ENCODE peak calls at places on chromosomes 7 and 10, in seven cellular contexts. E is tibial nerve, I is upper lobe of left lung, P is sigmoid colon, F is GM12878, N is stomach, U is H1. L is an unnamed sample. For H3K36me3, the result is how much of the 10 kb centered on the place peaks cover.

GRCh38 chr10:102644066-102644645 is at the start of gene TRIM8:
- DNase-seq in E (no peak), I (peak), P (no peak), F (no peak), N (peak), U (no peak), L (peak)

GRCh38 chr7:40057292-40057691 is 77.1 kb downstream of the MPLKIP start:
- DNase-seq in E (no peak), I (no peak), P (no peak), F (no peak), N (no peak), U (no peak), L (peak)

GRCh38 chr10:55370021-55370420 is 569.0 kb upstream of the PCDH15 start:
- DNase-seq in E (no peak), I (no peak), P (no peak), F (no peak), N (no peak), U (no peak), L (no peak)

GRCh38 chr7:159215053-159215452 is 70.4 kb upstream of the VIPR2 start:
- DNase-seq in E (no peak), I (no peak), P (no peak), F (no peak), N (no peak), U (no peak), L (no peak)

GRCh38 chr10:132707121-132707775 is 78.7 kb downstream of the NKX6-2 start:
- DNase-seq in E (no peak), I (peak), P (peak), F (no peak), N (peak), U (no peak), L (peak)

GRCh38 chr7:11331128-11332102 is 357.7 kb downstream of the PHF14 start:
- DNase-seq in E (no peak), I (no peak), P (no peak), F (no peak), N (no peak), U (no peak), L (no peak)

GRCh38 chr7:45579386-45579785 is 5.2 kb downstream of the ADCY1 start:
- DNase-seq in E (no peak), I (peak), P (peak), F (no peak), N (no peak), U (no peak), L (no peak)

GRCh38 chr10:79404690-79405131 is 40.7 kb downstream of the ZCCHC24 start:
- DNase-seq in E (no peak), I (no peak), P (no peak), F (no peak), N (no peak), U (no peak), L (peak)

GRCh38 chr10:21519981-21520436 is 5.5 kb downstream of the SKIDA1 start:
- DNase-seq in E (no peak), I (no peak), P (no peak), F (no peak), N (no peak), U (no peak), L (no peak)

GRCh38 chr7:64880322-64881297 is 22.5 kb upstream of the ZNF273 start:
- DNase-seq in E (no peak), I (no peak), P (peak), F (no peak), N (peak), U (no peak), L (no peak)

GRCh38 chr10:86163522-86164215 is 202.9 kb downstream of the GRID1 start:
- DNase-seq in E (no peak), I (no peak), P (peak), F (no peak), N (no peak), U (no peak), L (peak)

GRCh38 chr10:101385866-101386658 is 32.1 kb downstream of the BTRC start:
- DNase-seq in E (no peak), I (no peak), P (no peak), F (no peak), N (no peak), U (no peak), L (no peak)

GRCh38 chr7:26549281-26549943 is 257.8 kb downstream of the SNX10 start:
- DNase-seq in E (no peak), I (peak), P (no peak), F (no peak), N (peak), U (no peak), L (no peak)

GRCh38 chr10:122019414-122019975 is 30.5 kb downstream of the TACC2 start:
- DNase-seq in E (no peak), I (peak), P (no peak), F (no peak), N (peak), U (no peak), L (peak)

GRCh38 chr10:49746626-49747302 is 15.4 kb downstream of the OGDHL start:
- DNase-seq in E (no peak), I (no peak), P (no peak), F (no peak), N (peak), U (no peak), L (no peak)

GRCh38 chr7:89849052-89849451 is 305.2 kb upstream of the STEAP1 start:
- DNase-seq in E (no peak), I (no peak), P (no peak), F (no peak), N (no peak), U (no peak), L (no peak)

GRCh38 chr7:3068568-3068967 is 24.9 kb upstream of the CARD11 start:
- DNase-seq in E (no peak), I (no peak), P (no peak), F (peak), N (no peak), U (no peak), L (no peak)

GRCh38 chr10:125151170-125151823 is 9.1 kb downstream of the CTBP2 start:
- DNase-seq in E (no peak), I (peak), P (no peak), F (no peak), N (no peak), U (no peak), L (no peak)

GRCh38 chr10:52486840-52487611 is 172.9 kb downstream of the DKK1 start:
- DNase-seq in E (no peak), I (no peak), P (no peak), F (no peak), N (no peak), U (no peak), L (no peak)

GRCh38 chr10:34504534-34504933 is 310.6 kb downstream of the PARD3 start:
- DNase-seq in E (no peak), I (no peak), P (no peak), F (no peak), N (peak), U (no peak), L (no peak)

GRCh38 chr10:72354356-72355213 is at the start of gene DNAJB12:
- DNase-seq in E (peak), I (peak), P (peak), F (peak), N (peak), U (peak), L (peak)

GRCh38 chr7:44398953-44399574 is 73.7 kb upstream of the CAMK2B start:
- DNase-seq in E (no peak), I (no peak), P (no peak), F (no peak), N (no peak), U (no peak), L (no peak)

GRCh38 chr10:75528392-75528791 is 97.0 kb downstream of the LRMDA start:
- DNase-seq in E (no peak), I (no peak), P (no peak), F (no peak), N (no peak), U (no peak), L (no peak)

GRCh38 chr7:45897042-45897690 is 8.9 kb downstream of the IGFBP1 start:
- DNase-seq in E (no peak), I (no peak), P (no peak), F (no peak), N (no peak), U (no peak), L (no peak)

GRCh38 chr7:55271069-55271468 is 94.1 kb upstream of the LANCL2 start:
- DNase-seq in E (no peak), I (no peak), P (no peak), F (no peak), N (no peak), U (no peak), L (no peak)

GRCh38 chr10:33735463-33735862 is 401.0 kb upstream of the NRP1 start:
- DNase-seq in E (no peak), I (no peak), P (no peak), F (no peak), N (no peak), U (no peak), L (no peak)

GRCh38 chr7:126529833-126530232 is 722.9 kb downstream of the GRM8 start:
- DNase-seq in E (no peak), I (no peak), P (no peak), F (no peak), N (no peak), U (no peak), L (no peak)

GRCh38 chr10:60394444-60394843 is 4.8 kb upstream of the ANK3 start:
- DNase-seq in E (no peak), I (no peak), P (no peak), F (no peak), N (no peak), U (no peak), L (no peak)

GRCh38 chr7:134212576-134213546 is 85.7 kb downstream of the LRGUK start:
- DNase-seq in E (no peak), I (no peak), P (no peak), F (no peak), N (no peak), U (no peak), L (no peak)

GRCh38 chr7:134209322-134210015 is 82.3 kb downstream of the LRGUK start:
- DNase-seq in E (no peak), I (no peak), P (no peak), F (no peak), N (no peak), U (no peak), L (no peak)

GRCh38 chr7:134211817-134212216 is 84.7 kb downstream of the LRGUK start:
- DNase-seq in E (no peak), I (no peak), P (no peak), F (no peak), N (no peak), U (no peak), L (no peak)

GRCh38 chr7:134210976-134211663 is 84.0 kb downstream of the LRGUK start:
- DNase-seq in E (no peak), I (no peak), P (no peak), F (no peak), N (no peak), U (no peak), L (no peak)

DNA sequence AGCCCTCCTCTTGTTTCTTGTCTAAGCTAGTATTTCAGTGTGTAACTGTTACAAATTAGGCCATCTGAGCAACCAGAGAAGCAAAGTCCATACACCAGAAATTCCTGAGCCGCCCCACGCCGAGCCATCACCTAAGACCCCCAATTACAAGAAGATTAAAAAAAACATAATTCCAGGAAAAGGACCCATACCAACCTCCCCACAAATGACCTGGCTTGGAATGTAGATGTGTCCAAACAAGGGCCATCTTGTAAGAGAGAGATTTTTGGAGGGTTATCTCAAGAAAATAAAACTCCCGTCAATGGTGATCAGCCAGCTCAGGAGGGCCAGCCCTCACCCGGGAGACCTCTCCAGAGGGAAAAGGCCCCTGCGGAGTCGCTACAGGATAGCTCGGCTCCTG is 83.1 kb downstream of the LRGUK start:
- DNase-seq in E (no peak), I (no peak), P (no peak), F (no peak), N (no peak), U (no peak), L (no peak)
- H3K36me3 ChIP-seq in E (under half), I (under half), P (under half), F (under half), N (under half), U (under half), L (under half)

DNA sequence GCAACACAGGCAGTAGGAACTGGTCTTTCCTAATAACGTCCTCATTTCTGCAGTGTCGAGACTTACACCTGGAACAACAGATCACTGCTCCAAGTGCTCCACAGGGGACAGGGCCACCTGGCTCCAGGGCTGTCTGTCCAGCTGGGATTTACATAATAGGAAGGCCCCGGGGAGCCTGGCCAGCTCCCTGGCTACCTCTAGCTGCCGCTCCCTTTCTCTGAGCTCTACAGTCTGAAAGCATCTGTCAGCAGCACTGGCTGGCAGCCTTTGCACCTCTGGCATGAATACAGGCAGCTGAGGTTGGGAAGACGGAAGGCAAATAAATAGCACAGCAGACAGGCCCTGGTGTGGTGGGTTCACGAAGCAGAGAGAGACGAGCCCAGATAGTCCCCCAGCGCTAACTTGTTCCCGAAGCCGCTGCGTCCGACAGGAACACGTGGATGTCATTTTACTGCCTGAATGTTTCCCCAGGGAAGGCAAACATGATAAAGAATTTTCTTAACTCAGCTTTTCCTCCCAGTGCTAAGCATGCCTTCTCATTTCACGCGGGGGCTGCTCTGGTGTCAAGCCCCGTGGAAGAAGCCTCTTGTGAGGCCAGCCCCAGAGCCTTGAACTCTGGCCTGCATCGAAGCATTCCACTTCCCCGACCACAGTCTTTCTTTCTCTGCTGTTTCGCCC is 105.4 kb downstream of the ITIH5 start:
- DNase-seq in E (peak), I (no peak), P (peak), F (no peak), N (peak), U (no peak), L (peak)
- TF ChIP-seq EP300 in E (no peak), I (no peak), P (no peak), F (no peak), N (no peak), U (no peak), L (no peak)

GRCh38 chr7:105493196-105493927 is 28.7 kb downstream of the PUS7 start:
- DNase-seq in E (no peak), I (no peak), P (no peak), F (no peak), N (no peak), U (no peak), L (no peak)

GRCh38 chr7:105488219-105488571 is 33.9 kb downstream of the PUS7 start:
- DNase-seq in E (no peak), I (no peak), P (no peak), F (no peak), N (no peak), U (no peak), L (no peak)

GRCh38 chr7:105489409-105489808 is 32.7 kb downstream of the PUS7 start:
- DNase-seq in E (no peak), I (no peak), P (no peak), F (no peak), N (no peak), U (no peak), L (no peak)

DNA sequence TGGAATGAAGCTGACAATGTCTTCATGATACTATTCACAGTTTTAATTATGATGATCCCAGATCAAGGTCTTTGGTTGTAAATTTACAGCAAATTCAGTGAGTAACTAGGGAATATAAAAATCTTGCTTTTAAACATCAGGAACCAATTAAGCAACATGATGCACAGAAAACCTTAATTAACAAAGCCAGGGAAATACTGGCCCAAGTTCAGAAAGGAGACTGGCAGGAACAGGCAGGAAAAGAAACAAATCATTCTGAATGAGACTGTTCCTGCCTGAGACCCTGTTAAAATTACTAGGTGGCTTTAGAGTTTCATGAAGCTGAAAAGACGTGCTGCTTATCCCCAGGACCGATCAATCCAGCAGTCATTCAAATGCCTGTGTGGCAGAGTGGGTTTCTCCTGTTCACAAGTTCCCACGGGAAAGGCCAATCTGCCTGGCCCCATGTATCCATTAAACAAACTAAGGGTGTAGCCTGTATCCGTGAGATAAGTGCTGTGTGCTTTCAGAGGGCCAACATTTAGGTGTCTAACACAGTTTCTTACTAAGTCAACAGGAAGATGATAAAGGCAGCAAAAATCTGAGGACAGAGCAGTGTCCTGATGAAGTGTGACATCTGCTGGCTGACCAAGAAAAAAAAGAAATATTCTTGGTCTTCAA is 34.4 kb downstream of the PUS7 start:
- DNase-seq in E (no peak), I (no peak), P (no peak), F (no peak), N (no peak), U (no peak), L (no peak)
- TF ChIP-seq POLR2A in E (no peak), I (no peak), P (no peak), F (no peak), N (no peak), U (no peak), L (no peak)

DNA sequence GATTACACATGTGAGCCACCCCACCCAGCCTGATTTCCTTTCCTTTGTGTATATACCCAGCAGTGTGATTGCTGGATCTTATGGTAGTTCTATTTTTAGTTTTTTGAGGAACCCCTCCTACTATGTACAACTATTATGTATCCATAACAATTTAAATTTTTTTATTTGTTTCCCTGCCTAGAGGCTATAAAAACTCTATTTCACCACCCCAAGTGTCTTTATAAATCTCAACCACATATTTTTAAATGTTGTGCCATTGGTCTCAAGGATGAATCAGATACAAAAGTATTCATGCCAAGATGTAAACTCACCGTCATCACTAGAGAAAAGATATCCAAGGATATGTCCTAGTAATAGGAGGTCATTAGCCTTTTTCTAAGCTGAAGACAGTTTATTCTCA is 29.2 kb downstream of the COL1A2 start:
- DNase-seq in E (no peak), I (no peak), P (no peak), F (no peak), N (no peak), U (no peak), L (no peak)
- H3K36me3 ChIP-seq in E (half or more), I (under half), P (half or more), F (under half), N (under half), U (half or more), L (under half)

GRCh38 chr7:111485981-111486380 is 76.3 kb downstream of the IMMP2L start:
- DNase-seq in E (no peak), I (no peak), P (no peak), F (no peak), N (no peak), U (no peak), L (no peak)
- TF ChIP-seq EP300 in E (no peak), I (no peak), P (no peak), F (no peak), N (no peak), U (no peak), L (no peak)

DNA sequence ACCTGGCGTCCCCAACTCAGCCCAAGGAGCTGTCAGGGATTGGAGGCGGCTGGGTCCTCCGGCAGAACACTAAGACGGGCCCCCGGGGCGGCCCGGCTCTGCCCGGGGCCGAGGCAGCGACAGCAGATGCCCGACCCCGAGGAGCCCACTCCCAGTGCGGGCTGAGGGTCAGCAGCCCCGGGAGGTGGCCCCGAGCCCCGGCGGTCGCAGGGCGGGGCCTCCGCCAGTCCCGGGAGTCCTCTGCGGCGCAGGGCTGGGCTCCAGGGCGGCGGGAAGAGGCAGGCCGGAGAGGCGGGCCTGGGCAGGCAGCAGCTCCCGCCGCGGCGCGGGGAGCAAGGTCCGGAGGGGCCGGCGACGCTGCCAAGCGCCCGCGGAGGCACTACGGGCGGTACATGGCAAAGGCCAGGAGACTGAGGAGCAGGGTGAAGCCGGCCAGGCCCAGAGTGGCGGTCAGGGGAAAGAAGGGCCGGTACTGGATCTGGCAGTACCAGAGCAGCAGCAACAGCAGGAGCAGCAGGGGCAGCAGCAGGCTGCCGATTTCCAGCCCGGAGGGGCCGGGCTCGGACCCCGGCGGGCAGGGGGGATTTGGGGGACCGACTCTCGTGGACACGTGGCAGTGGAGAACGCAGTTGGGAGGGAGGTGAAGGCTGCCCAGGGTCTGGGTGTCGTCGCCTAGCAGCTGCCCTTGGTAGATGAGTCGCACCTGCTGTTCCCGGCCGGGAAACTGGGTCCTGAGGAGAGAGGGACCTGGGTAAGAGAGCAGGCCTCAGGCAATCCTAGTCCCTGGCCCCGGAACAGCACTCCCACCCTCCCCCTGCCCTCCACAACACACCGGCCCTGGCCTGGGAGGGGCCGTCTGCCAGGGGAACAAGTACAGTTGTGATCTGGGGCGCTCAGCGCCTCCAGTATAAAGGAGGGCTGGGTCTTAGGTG is 827 bp upstream of the FASTK start:
- DNase-seq in E (no peak), I (peak), P (no peak), F (no peak), N (peak), U (no peak), L (peak)
- TF ChIP-seq POLR2A in E (no peak), I (no peak), P (no peak), F (no peak), N (no peak), U (no peak), L (no peak)

GRCh38 chr7:5491251-5492044 is 67.8 kb upstream of the TNRC18 start:
- DNase-seq in E (no peak), I (peak), P (peak), F (no peak), N (peak), U (no peak), L (no peak)
- H3K36me3 ChIP-seq in E (under half), I (under half), P (under half), F (under half), N (under half), U (under half), L (under half)

L was measured in transverse colon.